ENCODE peak calls at places on chromosomes 2 and 18, in seven cellular contexts. B, O, N, X, J, D and M are unnamed samples.

GRCh38 chr18:36095936-36096519 is 28.7 kb upstream of the RPRD1A start:
- DNase-seq in O (no peak), B (peak; percentile 18), D (no peak), J (peak; percentile 47), X (peak; percentile 66), N (no peak), M (no peak)

GRCh38 chr2:237210763-237211162 is 125.1 kb downstream of the COPS8 start:
- DNase-seq in D (no peak), B (no peak), N (no peak), O (no peak), X (no peak), J (no peak), M (no peak)

GRCh38 chr2:132421198-132421780 is 4.7 kb downstream of the GPR39 start:
- DNase-seq in O (no peak), N (no peak), X (no peak), J (no peak), D (no peak), B (no peak), M (no peak)

GRCh38 chr2:99496021-99496420 is 6.2 kb upstream of the REV1 start:
- DNase-seq in N (no peak), D (no peak), O (no peak), J (no peak), X (no peak), B (no peak), M (no peak)

GRCh38 chr2:240871071-240871958 is 2.7 kb downstream of the AGXT start:
- DNase-seq in N (no peak), X (no peak), B (no peak), O (peak; percentile 26), D (no peak), J (no peak), M (no peak)

GRCh38 chr18:2657043-2657512 is 1.6 kb downstream of the SMCHD1 start:
- DNase-seq in J (no peak), D (no peak), X (no peak), O (no peak), N (no peak), B (no peak), M (no peak)

GRCh38 chr2:1584051-1584531 is 160.2 kb downstream of the PXDN start:
- DNase-seq in N (no peak), O (no peak), X (no peak), J (no peak), D (no peak), B (no peak), M (peak; percentile 53)

GRCh38 chr2:10331702-10332401 is 29.1 kb downstream of the HPCAL1 start:
- DNase-seq in B (no peak), J (peak; percentile 78), X (no peak), D (peak; percentile 58), O (no peak), N (no peak), M (no peak)

GRCh38 chr2:212537311-212538155 is 1.1 kb downstream of the ERBB4 start:
- DNase-seq in X (peak; percentile 18), D (no peak), B (peak; percentile 19), J (peak; percentile 29), N (peak; percentile 41), O (no peak), M (peak; percentile 58)

GRCh38 chr2:60849165-60849564 is 32.2 kb upstream of the REL start:
- DNase-seq in O (no peak), X (no peak), D (no peak), J (no peak), N (no peak), B (no peak), M (no peak)

GRCh38 chr2:180033993-180034894 is 27.1 kb upstream of the CWC22 start:
- DNase-seq in B (no peak), D (no peak), O (no peak), X (peak; percentile 75), N (no peak), J (no peak), M (no peak)

GRCh38 chr2:220880623-220881022 is 691.5 kb downstream of the EPHA4 start:
- DNase-seq in B (no peak), D (no peak), O (no peak), N (no peak), X (no peak), J (no peak), M (no peak)